ENCODE peak calls at places on chromosome 13, in seven cellular contexts. W is T1000, F is NCI-H2107, K is MV-4-11, Q is SW480, E is LHCN-M2, R is GM10248. M is an unnamed sample.

GRCh38 chr13:43874512-43875092 is 4.9 kb downstream of the CCDC122 start:
- DNase-seq in K (peak; percentile 32), E (peak; percentile 30), F (no peak), Q (peak; percentile 42), W (no peak), R (peak; percentile 17), M (peak; percentile 38)

GRCh38 chr13:66329988-66330429 is 900.1 kb downstream of the PCDH9 start:
- DNase-seq in E (peak; percentile 78), Q (no peak), W (no peak), R (no peak), K (peak; percentile 97), F (no peak), M (peak; percentile 32)

GRCh38 chr13:108902557-108903155 is 273.2 kb downstream of the MYO16 start:
- DNase-seq in R (no peak), F (no peak), Q (no peak), K (no peak), W (no peak), E (no peak), M (no peak)

GRCh38 chr13:96650301-96650886 is 343.9 kb downstream of the OXGR1 start:
- DNase-seq in W (no peak), R (peak; percentile 4), E (peak; percentile 91), Q (peak; percentile 6), K (no peak), F (no peak), M (no peak)

GRCh38 chr13:81987159-81987558 is 1646.2 kb upstream of the SPRY2 start:
- DNase-seq in W (no peak), F (no peak), E (no peak), K (no peak), Q (no peak), R (no peak), M (no peak)

GRCh38 chr13:23901365-23901764 is 4.1 kb upstream of the C1QTNF9B start:
- DNase-seq in K (no peak), W (no peak), E (peak; percentile 35), Q (peak; percentile 21), R (no peak), F (no peak), M (no peak)

GRCh38 chr13:25042141-25042540 is 53.8 kb upstream of the PABPC3 start:
- DNase-seq in W (no peak), Q (no peak), R (no peak), F (peak; percentile 43), K (no peak), E (no peak), M (no peak)

GRCh38 chr13:99144306-99144705 is 56.3 kb upstream of the UBAC2 start:
- DNase-seq in E (no peak), K (peak; percentile 95), Q (no peak), F (no peak), W (no peak), R (peak; percentile 37), M (peak; percentile 87)

GRCh38 chr13:51280379-51280940 is 58.3 kb downstream of the FAM124A start:
- DNase-seq in R (no peak), W (no peak), K (no peak), E (no peak), F (no peak), Q (no peak), M (no peak)